ENCODE peak calls at places on chromosomes 13 and 19, in five cellular contexts. U is uterus, F is heart right ventricle, K is left ventricle myocardium inferior, S is GM23248. Z is an unnamed sample.
A peak's percentile ranks its signal among the peaks of the same experiment; 100 is the strongest.

GRCh38 chr13:46487748-46488147 is 65.2 kb upstream of the LRCH1 start:
- DNase-seq in S (no peak), F (no peak), U (no peak), K (no peak), Z (no peak)

GRCh38 chr19:1495799-1496713 is 5.1 kb downstream of the REEP6 start:
- DNase-seq in K (no peak), S (no peak), F (no peak), U (no peak), Z (no peak)

GRCh38 chr13:110615005-110615321 is 382 bp upstream of the NAXD start:
- DNase-seq in K (no peak), S (no peak), U (no peak), F (no peak), Z (no peak)

GRCh38 chr19:51289635-51290034 is 21.8 kb upstream of the IGLON5 start:
- DNase-seq in U (no peak), F (no peak), S (no peak), K (no peak), Z (no peak)

GRCh38 chr19:11963566-11964355 is 1.1 kb upstream of the ZNF763 start:
- DNase-seq in U (peak; percentile 75), K (peak; percentile 88), S (peak; percentile 84), F (peak; percentile 89), Z (peak; percentile 84)

GRCh38 chr19:1445185-1445931 is 4.6 kb upstream of the APC2 start:
- DNase-seq in U (peak; percentile 70), K (peak; percentile 66), F (peak; percentile 46), S (peak; percentile 80), Z (peak; percentile 56)

GRCh38 chr19:55297267-55297666 is 13.5 kb downstream of the BRSK1 start:
- DNase-seq in K (no peak), F (no peak), S (no peak), U (no peak), Z (no peak)

GRCh38 chr13:74115138-74115537 is 19.1 kb downstream of the KLF12 start:
- DNase-seq in K (no peak), S (peak; percentile 83), F (no peak), U (no peak), Z (no peak)

GRCh38 chr13:54841682-54842081 is 1813.1 kb downstream of the OLFM4 start:
- DNase-seq in S (no peak), K (no peak), U (no peak), F (no peak), Z (no peak)

GRCh38 chr13:29954082-29955043 is 103.9 kb upstream of the UBL3 start:
- DNase-seq in F (no peak), S (no peak), K (no peak), U (no peak), Z (no peak)

GRCh38 chr19:16930753-16931152 is 42.0 kb downstream of the F2RL3 start:
- DNase-seq in U (no peak), F (no peak), K (no peak), S (no peak), Z (no peak)

GRCh38 chr13:39397221-39397620 is 205.8 kb downstream of the LHFPL6 start:
- DNase-seq in U (no peak), S (no peak), F (no peak), K (no peak), Z (no peak)

GRCh38 chr19:44722131-44723121 is 23.5 kb downstream of the CEACAM16 start:
- DNase-seq in F (no peak), S (no peak), U (no peak), K (no peak), Z (no peak)

GRCh38 chr13:29922896-29923295 is 72.5 kb upstream of the UBL3 start:
- DNase-seq in S (peak; percentile 84), F (no peak), U (no peak), K (no peak), Z (no peak)

GRCh38 chr13:90686438-90686837 is 661.0 kb upstream of the MIR17HG start:
- DNase-seq in F (peak; percentile 4), U (no peak), K (no peak), S (peak; percentile 93), Z (no peak)

GRCh38 chr19:40445006-40445312 is 824 bp upstream of the SERTAD3 start:
- DNase-seq in F (no peak), U (no peak), S (no peak), K (no peak), Z (no peak)

GRCh38 chr19:1648926-1649541 is 3.4 kb downstream of the TCF3 start:
- DNase-seq in F (no peak), U (no peak), K (no peak), S (peak; percentile 24), Z (no peak)

GRCh38 chr19:47187797-47188196 is 43.2 kb downstream of the BBC3 start:
- DNase-seq in S (no peak), U (no peak), K (no peak), F (no peak), Z (no peak)

GRCh38 chr19:15249912-15250634 is 17.8 kb upstream of the EPHX3 start:
- DNase-seq in S (peak; percentile 97), K (peak; percentile 65), F (peak; percentile 79), U (peak; percentile 78), Z (peak; percentile 72)
- H3K4me1 ChIP-seq in S (peaks cover 41% of the 10 kb centered on the region), K (peaks cover 96% of the 10 kb centered on the region), F (peaks cover 87% of the 10 kb centered on the region), U (peaks cover 36% of the 10 kb centered on the region), Z (peaks cover 49% of the 10 kb centered on the region)

GRCh38 chr19:42246143-42246868 is 3.9 kb upstream of the GSK3A start:
- DNase-seq in F (peak; percentile 82), U (peak; percentile 82), S (peak; percentile 93), K (peak; percentile 75), Z (peak; percentile 83)
- H3K4me1 ChIP-seq in F (peaks cover 61% of the 10 kb centered on the region), U (peaks cover 4% of the 10 kb centered on the region), S (peaks cover 34% of the 10 kb centered on the region), K (peaks cover 84% of the 10 kb centered on the region), Z (peaks cover 27% of the 10 kb centered on the region)

GRCh38 chr19:29676586-29676985 is 11.3 kb downstream of the PLEKHF1 start:
- DNase-seq in F (peak; percentile 55), U (no peak), K (peak; percentile 76), S (no peak), Z (peak; percentile 11)

GRCh38 chr19:29677001-29677781 is 11.9 kb downstream of the PLEKHF1 start:
- DNase-seq in K (no peak), U (no peak), F (no peak), S (no peak), Z (no peak)

GRCh38 chr19:29675120-29675649 is 9.9 kb downstream of the PLEKHF1 start:
- DNase-seq in K (no peak), U (no peak), F (no peak), S (no peak), Z (peak; percentile 8)

GRCh38 chr19:29674374-29675119 is 9.3 kb downstream of the PLEKHF1 start:
- DNase-seq in K (no peak), F (no peak), U (no peak), S (no peak), Z (no peak)

GRCh38 chr19:29675650-29676186 is 10.5 kb downstream of the PLEKHF1 start:
- DNase-seq in F (no peak), S (no peak), U (no peak), K (no peak), Z (no peak)
- H3K4me1 ChIP-seq in F (peaks cover 64% of the 10 kb centered on the region), S (no peaks in the 10 kb centered on the region), U (peaks cover 14% of the 10 kb centered on the region), K (peaks cover 98% of the 10 kb centered on the region), Z (peaks cover 9% of the 10 kb centered on the region)

DNA sequence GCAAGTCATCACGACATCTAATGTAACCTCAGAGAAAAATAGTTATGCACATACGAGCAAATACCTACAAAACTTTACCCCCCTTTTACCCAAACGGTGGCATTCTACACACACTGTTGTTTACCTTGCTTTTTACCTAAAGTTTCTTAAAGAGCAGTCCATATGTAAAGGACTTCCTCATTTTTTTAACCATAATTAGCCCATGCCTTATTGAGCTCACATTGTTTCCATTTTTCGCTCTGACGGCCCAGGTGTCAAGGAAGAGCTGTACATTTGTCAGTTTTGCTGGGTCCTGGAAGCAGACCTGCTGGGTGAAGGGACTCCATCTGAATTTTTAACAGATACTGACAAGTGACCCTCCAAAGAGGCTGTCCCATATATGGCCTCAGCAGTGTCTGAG is 89.4 kb downstream of the STK24 start:
- DNase-seq in U (no peak), F (no peak), K (no peak), S (no peak), Z (no peak)
- H3K4me1 ChIP-seq in U (peaks cover 15% of the 10 kb centered on the region), F (peaks cover 76% of the 10 kb centered on the region), K (peaks cover 95% of the 10 kb centered on the region), S (peaks cover 56% of the 10 kb centered on the region), Z (peaks cover 22% of the 10 kb centered on the region)

GRCh38 chr13:32429406-32429909 is 1.5 kb upstream of the N4BP2L1 start:
- DNase-seq in K (no peak), S (no peak), U (no peak), F (no peak), Z (no peak)

GRCh38 chr13:32430018-32430747 is 2.3 kb upstream of the N4BP2L1 start:
- DNase-seq in F (no peak), K (no peak), S (no peak), U (no peak), Z (no peak)

GRCh38 chr13:32426981-32427851 is 714 bp downstream of the N4BP2L1 start:
- DNase-seq in K (peak; percentile 34), S (peak; percentile 62), F (peak; percentile 31), U (peak; percentile 57), Z (peak; percentile 77)

GRCh38 chr13:32427852-32428580 is at the start of gene N4BP2L1:
- DNase-seq in U (peak; percentile 75), F (peak; percentile 79), K (peak; percentile 64), S (peak; percentile 71), Z (peak; percentile 87)

DNA sequence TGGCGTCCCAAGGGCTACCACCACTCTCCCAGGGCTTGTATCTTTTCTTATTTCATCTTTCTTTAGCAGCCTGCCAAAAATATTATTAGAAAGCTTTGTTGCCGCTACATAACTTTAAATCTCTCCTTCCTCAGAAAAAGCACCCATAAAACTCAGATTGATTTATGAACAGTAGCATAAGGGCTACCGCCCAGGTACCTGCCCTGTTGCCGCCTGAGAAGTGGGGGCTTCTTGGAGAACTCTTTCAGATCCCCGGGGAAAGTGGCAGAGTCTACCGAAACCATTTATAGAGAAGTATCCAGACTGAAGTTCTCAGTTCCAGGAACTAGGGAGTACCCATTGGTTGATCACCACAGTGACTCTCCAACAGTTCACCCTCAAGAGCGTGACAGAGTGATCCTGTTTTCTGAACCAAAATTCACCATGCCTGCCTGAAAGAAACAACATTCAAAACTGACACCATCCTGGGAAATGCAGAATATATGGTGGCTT is 697 bp upstream of the N4BP2L1 start:
- DNase-seq in F (no peak), U (no peak), S (peak; percentile 22), K (no peak), Z (no peak)
- H3K4me1 ChIP-seq in F (peaks cover 25% of the 10 kb centered on the region), U (no peaks in the 10 kb centered on the region), S (peaks cover 4% of the 10 kb centered on the region), K (peaks cover 58% of the 10 kb centered on the region), Z (peaks cover 16% of the 10 kb centered on the region)

Z was measured in ovary.